ENCODE peak calls at places on chromosomes 7 and 10, in eight cellular contexts. D is OCI-LY7; P is NT2/D1; Q is T-helper 17 cell; G is psoas muscle; Z is stimulated activated CD8-positive, alpha-beta memory T cell treated with anti-CD3 and anti-CD28 coated beads, Interleukin-15, amount 100 ng/mL, for 48 hours; M is midbrain; E is keratinocyte. L is an unnamed sample.
A peak's percentile ranks its signal among the peaks of the same experiment; 100 is the strongest.

GRCh38 chr10:125037145-125037544 is 95.2 kb downstream of the ZRANB1 start:
- DNase-seq in D (no peak), P (no peak), Q (no peak), G (peak; percentile 75), Z (no peak), M (no peak), E (peak; percentile 42), L (no peak)

GRCh38 chr7:66033471-66034385 is 41.9 kb upstream of the ASL start:
- DNase-seq in D (no peak), P (no peak), Q (no peak), G (no peak), Z (no peak), M (no peak), E (no peak), L (no peak)

GRCh38 chr10:62437696-62438095 is 63.5 kb downstream of the ZNF365 start:
- DNase-seq in D (peak; percentile 78), P (peak; percentile 36), Q (no peak), G (no peak), Z (no peak), M (peak; percentile 79), E (no peak), L (peak; percentile 73)

GRCh38 chr10:119680668-119681070 is 29.5 kb downstream of the BAG3 start:
- DNase-seq in D (no peak), P (no peak), Q (no peak), G (peak; percentile 75), Z (no peak), M (no peak), E (peak; percentile 98), L (no peak)

GRCh38 chr7:17746131-17746530 is 194.2 kb downstream of the SNX13 start:
- DNase-seq in D (no peak), P (no peak), Q (no peak), G (no peak), Z (no peak), M (no peak), E (no peak), L (no peak)

GRCh38 chr10:78904196-78904595 is 164.6 kb upstream of the ZMIZ1 start:
- DNase-seq in D (no peak), P (no peak), Q (no peak), G (no peak), Z (no peak), M (no peak), E (no peak), L (no peak)

GRCh38 chr7:10205690-10206089 is 768.0 kb upstream of the PHF14 start:
- DNase-seq in D (no peak), P (no peak), Q (no peak), G (no peak), Z (no peak), M (peak; percentile 1), E (no peak), L (no peak)

GRCh38 chr7:90625562-90625961 is 29.4 kb downstream of the CDK14 start:
- DNase-seq in D (no peak), P (peak; percentile 83), Q (no peak), G (no peak), Z (no peak), M (peak; percentile 7), E (no peak), L (no peak)

GRCh38 chr10:3173173-3173878 is 744 bp upstream of the PITRM1 start:
- DNase-seq in D (peak; percentile 86), P (peak; percentile 82), Q (peak; percentile 76), G (peak; percentile 63), Z (peak; percentile 56), M (no peak), E (peak; percentile 99), L (peak; percentile 7)

GRCh38 chr10:11165591-11166543 is 148.2 kb downstream of the CELF2 start:
- DNase-seq in D (peak; percentile 77), P (no peak), Q (peak; percentile 64), G (peak; percentile 79), Z (peak; percentile 63), M (peak; percentile 40), E (no peak), L (peak; percentile 69)

L was measured in naive B cell.